ENCODE peak calls at places on chromosomes 13 and 19, in six cellular contexts. D is breast epithelium, W is SK-N-SH, P is endothelial cell of umbilical vein, U is HCT116, C is stomach. G is an unnamed sample.

GRCh38 chr19:1884291-1884718 is 991 bp downstream of the ABHD17A start:
- DNase-seq in D (no peak), W (no peak), P (no peak), U (no peak), C (no peak), G (no peak)

GRCh38 chr13:37914781-37915391 is 45.3 kb upstream of the TRPC4 start:
- DNase-seq in D (no peak), W (no peak), P (peak), U (no peak), C (no peak), G (no peak)

GRCh38 chr19:11380653-11381534 is 3.2 kb downstream of the EPOR start:
- DNase-seq in D (peak), W (peak), P (peak), U (peak), C (peak), G (peak)

GRCh38 chr13:52845334-52845761 is 3.1 kb downstream of the PCDH8 start:
- DNase-seq in D (no peak), W (peak), P (no peak), U (no peak), C (no peak), G (no peak)

GRCh38 chr19:36508325-36508724 is 19.0 kb upstream of the ZNF566 start:
- DNase-seq in D (no peak), W (no peak), P (no peak), U (no peak), C (no peak), G (no peak)

GRCh38 chr19:7605490-7606222 is 10.0 kb downstream of the CAMSAP3 start:
- DNase-seq in D (no peak), W (peak), P (peak), U (peak), C (no peak), G (peak)

GRCh38 chr13:107466326-107466725 is 749.0 kb downstream of the LIG4 start:
- DNase-seq in D (no peak), W (no peak), P (peak), U (no peak), C (no peak), G (no peak)

GRCh38 chr19:56760842-56761241 is 79.7 kb downstream of the PEG3 start:
- DNase-seq in D (no peak), W (no peak), P (no peak), U (no peak), C (no peak), G (no peak)

GRCh38 chr13:31119966-31120733 is 41.6 kb downstream of the HSPH1 start:
- DNase-seq in D (no peak), W (no peak), P (no peak), U (no peak), C (no peak), G (no peak)

GRCh38 chr13:102940143-102940542 is 94.3 kb downstream of the ERCC5 start:
- DNase-seq in D (no peak), W (no peak), P (no peak), U (no peak), C (no peak), G (no peak)

GRCh38 chr19:16375157-16375935 is 50.7 kb downstream of the KLF2 start:
- DNase-seq in D (no peak), W (no peak), P (no peak), U (no peak), C (no peak), G (no peak)

GRCh38 chr13:91601807-91602206 is 203.4 kb downstream of the GPC5 start:
- DNase-seq in D (no peak), W (no peak), P (no peak), U (no peak), C (no peak), G (no peak)

GRCh38 chr19:10194500-10195198 is at the start of gene DNMT1:
- DNase-seq in D (peak), W (peak), P (peak), U (peak), C (peak), G (peak)

GRCh38 chr13:40407567-40407966 is 258.9 kb downstream of the FOXO1 start:
- DNase-seq in D (no peak), W (no peak), P (no peak), U (no peak), C (no peak), G (no peak)

DNA sequence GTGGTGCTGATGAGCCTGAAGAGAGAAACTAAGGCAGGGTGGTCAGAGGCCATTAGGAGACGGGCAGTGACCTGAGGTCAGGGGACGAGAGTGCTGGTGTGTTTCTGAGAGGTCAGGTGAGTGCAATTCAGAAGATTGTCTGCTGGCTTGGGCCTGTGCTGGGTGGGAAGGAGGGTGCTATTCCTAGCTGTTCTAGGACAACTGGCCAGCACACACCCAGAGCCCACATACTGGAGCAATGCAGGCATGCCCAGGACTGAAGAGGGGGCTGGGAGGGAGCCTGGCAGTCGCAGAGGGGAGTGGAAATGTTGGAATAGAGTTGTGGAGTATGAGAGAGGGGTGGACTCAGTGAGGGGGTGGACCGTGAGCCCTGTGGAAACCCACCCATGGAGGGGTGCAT is 16.5 kb downstream of the ARHGEF7 start:
- DNase-seq in D (no peak), W (no peak), P (no peak), U (no peak), C (no peak), G (no peak)
- TF ChIP-seq CTCF in D (no peak), W (no peak), P (no peak), U (no peak), C (no peak), G (no peak)

GRCh38 chr13:114065926-114066774 is 66.3 kb downstream of the RASA3 start:
- DNase-seq in D (no peak), W (no peak), P (no peak), U (no peak), C (no peak), G (no peak)
- TF ChIP-seq POLR2AphosphoS5 in D (no peak), W (no peak), P (no peak), U (no peak), C (no peak), G (no peak)

GRCh38 chr19:33368074-33368864 is 5.2 kb upstream of the CEBPG start:
- DNase-seq in D (no peak), W (no peak), P (no peak), U (no peak), C (no peak), G (no peak)

GRCh38 chr19:33366917-33367316 is 6.6 kb upstream of the CEBPG start:
- DNase-seq in D (no peak), W (no peak), P (no peak), U (no peak), C (no peak), G (no peak)

GRCh38 chr19:33362508-33363228 is 10.8 kb upstream of the CEBPG start:
- DNase-seq in D (no peak), W (no peak), P (no peak), U (no peak), C (no peak), G (no peak)

GRCh38 chr19:33365676-33366075 is 7.8 kb upstream of the CEBPG start:
- DNase-seq in D (no peak), W (no peak), P (no peak), U (no peak), C (no peak), G (no peak)

GRCh38 chr19:33366127-33366526 is 7.4 kb upstream of the CEBPG start:
- DNase-seq in D (no peak), W (no peak), P (no peak), U (no peak), C (no peak), G (no peak)
- H3K4me3 ChIP-seq in D (no peak), W (no peak), P (no peak), U (no peak), C (no peak), G (no peak)

DNA sequence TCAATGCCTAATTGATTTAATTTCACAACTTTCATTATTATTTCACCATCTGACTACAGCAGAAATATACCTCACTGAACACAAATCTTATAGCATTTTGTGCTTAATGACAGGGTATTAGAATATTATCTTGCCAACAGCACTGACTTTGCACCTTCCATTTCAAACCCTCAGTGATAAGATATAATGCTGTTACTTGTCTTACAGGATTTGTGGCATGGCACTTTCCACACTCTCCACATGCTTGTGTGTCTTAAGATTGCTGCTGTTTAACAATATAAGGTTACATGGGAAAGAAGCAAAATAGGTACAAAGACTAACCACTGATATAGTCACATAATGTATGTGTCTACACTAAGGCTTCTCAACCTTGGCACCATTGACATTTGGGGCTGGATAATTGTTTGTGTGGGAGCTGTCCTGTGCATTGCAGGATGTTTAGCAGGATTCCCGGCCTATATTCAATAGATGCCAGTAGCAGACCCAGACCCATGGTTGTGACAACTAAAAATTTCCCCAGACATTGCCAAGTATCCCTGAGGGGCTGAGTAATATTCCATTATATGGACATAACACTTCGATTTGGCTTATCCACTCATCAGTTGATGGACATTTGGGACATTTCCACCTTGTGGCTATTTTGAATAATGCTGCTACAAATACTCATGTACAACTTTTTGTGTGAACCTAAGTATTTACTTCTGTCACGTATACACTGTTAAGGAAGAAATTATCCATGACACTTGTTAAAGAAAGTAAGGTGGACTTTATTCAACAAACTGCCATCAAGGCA is 5.7 kb upstream of the DIAPH3 start:
- DNase-seq in D (no peak), W (no peak), P (no peak), U (no peak), C (no peak), G (no peak)
- TF ChIP-seq CTCF in D (no peak), W (peak), P (no peak), U (no peak), C (no peak), G (no peak)

DNA sequence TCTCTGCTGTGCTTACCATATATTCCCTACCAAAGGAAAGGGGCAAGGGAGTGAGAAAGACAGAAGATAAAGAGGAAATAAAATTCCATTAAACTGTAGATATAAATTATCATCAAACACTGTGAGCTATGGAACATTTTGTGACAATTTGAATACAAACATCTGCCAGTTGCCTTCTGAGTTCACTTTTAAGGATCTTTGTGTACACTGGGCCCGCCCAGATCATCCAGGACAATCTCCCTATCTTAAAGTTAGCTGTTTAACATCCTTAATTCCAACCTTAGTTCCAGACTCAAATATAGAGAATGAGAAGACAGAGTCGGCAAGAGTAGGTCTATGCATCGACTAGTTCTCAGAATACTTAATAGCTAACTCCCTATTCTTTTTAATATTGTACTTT is 122.8 kb downstream of the NUFIP1 start:
- DNase-seq in D (no peak), W (no peak), P (no peak), U (no peak), C (no peak), G (no peak)
- TF ChIP-seq POLR2AphosphoS5 in D (no peak), W (no peak), P (no peak), U (no peak), C (no peak), G (no peak)

GRCh38 chr19:3025516-3025890 is 3.6 kb downstream of the TLE2 start:
- DNase-seq in D (no peak), W (no peak), P (no peak), U (no peak), C (no peak), G (no peak)

GRCh38 chr19:3026768-3027167 is 2.3 kb downstream of the TLE2 start:
- DNase-seq in D (no peak), W (no peak), P (no peak), U (no peak), C (no peak), G (no peak)

GRCh38 chr19:3024870-3025515 is 4.1 kb downstream of the TLE2 start:
- DNase-seq in D (no peak), W (peak), P (no peak), U (no peak), C (no peak), G (no peak)

GRCh38 chr19:3027292-3027691 is 1.8 kb downstream of the TLE2 start:
- DNase-seq in D (no peak), W (no peak), P (no peak), U (no peak), C (no peak), G (no peak)

DNA sequence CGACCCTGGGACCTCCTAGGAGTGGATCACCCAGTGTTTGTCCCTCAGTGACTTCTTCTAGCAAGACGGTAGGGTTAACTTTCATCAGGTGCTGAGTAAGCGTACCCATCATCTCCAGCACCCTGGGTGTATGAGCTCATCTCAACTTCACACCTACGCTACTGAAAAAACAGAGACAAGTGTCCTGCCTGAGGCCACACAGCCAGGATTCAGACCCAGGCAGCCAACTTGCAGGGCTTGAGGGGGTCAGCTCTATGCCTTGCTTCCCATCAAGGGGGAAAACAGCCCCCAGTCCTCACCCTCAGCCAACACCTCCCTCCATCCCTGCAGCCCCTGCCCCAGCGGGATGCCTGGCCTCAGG is 4.6 kb downstream of the TLE2 start:
- DNase-seq in D (no peak), W (no peak), P (no peak), U (no peak), C (no peak), G (no peak)
- H3K4me3 ChIP-seq in D (no peak), W (no peak), P (no peak), U (no peak), C (no peak), G (no peak)

GRCh38 chr13:96968027-96968426 is 26.2 kb downstream of the OXGR1 start:
- DNase-seq in D (no peak), W (no peak), P (no peak), U (no peak), C (no peak), G (no peak)

GRCh38 chr13:96966415-96967102 is 27.7 kb downstream of the OXGR1 start:
- DNase-seq in D (no peak), W (no peak), P (no peak), U (no peak), C (no peak), G (no peak)

GRCh38 chr13:96967248-96967745 is 27.0 kb downstream of the OXGR1 start:
- DNase-seq in D (no peak), W (no peak), P (no peak), U (peak), C (no peak), G (no peak)

GRCh38 chr13:96960379-96960778 is 33.9 kb downstream of the OXGR1 start:
- DNase-seq in D (no peak), W (no peak), P (no peak), U (no peak), C (no peak), G (no peak)

GRCh38 chr13:96963786-96964475 is 30.3 kb downstream of the OXGR1 start:
- DNase-seq in D (no peak), W (no peak), P (no peak), U (no peak), C (no peak), G (no peak)
- TF ChIP-seq CTCF in D (no peak), W (no peak), P (no peak), U (peak), C (no peak), G (no peak)

DNA sequence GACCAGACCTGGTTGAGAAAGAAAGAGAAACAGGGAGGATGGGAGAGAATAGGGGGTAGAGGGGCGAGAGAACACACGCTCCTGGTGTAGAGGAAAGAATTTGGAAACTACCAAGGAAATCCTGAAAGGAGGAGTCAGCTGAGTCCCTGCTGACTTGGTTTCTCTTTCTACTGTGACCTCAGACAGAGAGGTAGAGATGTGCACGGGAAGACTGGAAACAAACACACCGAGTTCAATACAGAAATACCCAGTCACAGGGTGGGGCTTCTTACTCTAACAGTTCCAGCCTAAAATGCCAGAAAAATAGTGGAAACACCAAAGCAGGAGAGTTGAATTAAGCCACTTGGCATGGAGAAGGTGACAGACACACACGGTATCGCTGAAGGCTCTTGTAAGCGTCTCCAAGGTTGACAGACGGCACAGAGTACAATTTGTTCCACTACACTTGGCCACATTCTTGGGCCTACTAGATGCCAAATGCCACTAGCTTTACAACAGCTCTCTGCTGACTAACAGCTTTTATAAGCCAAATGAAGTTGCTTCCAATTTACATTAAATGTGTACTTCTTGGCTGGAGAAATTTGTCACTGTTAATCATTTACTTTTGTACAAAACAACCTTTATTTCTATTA is 28.0 kb downstream of the LATS2 start:
- DNase-seq in D (no peak), W (no peak), P (no peak), U (no peak), C (peak), G (no peak)
- TF ChIP-seq POLR2AphosphoS5 in D (peak), W (no peak), P (no peak), U (no peak), C (peak), G (no peak)

DNA sequence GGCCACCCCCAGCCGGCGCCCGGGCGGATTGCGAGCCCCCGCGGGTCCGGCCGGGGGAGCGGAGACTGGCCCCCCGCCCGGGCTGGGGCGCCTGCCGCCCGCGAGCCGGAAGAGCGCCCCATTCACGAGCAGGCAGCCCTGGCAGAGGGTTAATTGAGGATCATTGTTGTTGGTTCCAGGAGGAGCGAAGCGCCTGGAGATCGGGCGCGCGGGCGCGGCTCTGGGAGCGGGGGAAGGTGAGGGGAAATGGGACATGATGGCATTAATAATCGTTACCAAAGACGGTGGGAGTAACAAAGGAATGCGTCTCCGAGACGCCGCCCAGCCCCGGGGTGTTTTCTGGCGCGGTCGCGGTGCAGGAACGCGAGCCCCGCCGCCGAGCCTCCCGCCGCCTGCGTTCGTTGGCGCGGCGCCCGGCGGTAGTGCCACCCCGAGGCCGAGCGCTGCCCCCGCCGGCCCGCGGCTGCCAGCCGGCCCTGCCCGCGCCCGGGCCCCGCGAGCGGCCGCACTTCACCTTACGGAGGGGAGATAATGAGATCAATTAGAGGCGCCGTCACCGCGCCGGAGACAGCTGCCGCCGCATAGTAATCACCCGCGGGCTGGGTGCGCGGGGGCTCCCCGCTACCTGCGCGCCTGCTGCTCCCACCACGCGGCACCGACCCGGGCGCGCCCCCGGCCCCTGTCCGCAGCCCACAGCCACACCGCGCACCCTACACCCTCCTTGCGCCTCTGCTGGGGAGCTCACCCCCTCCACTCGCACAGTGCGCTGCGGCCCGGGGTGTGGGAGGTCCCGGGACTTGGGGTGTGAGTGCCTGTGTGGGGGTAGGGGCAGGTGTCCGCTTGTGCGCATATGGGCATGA is 2.8 kb downstream of the ZNF536 start:
- DNase-seq in D (no peak), W (peak), P (no peak), U (no peak), C (peak), G (no peak)
- H3K4me3 ChIP-seq in D (peak), W (peak), P (no peak), U (no peak), C (peak), G (no peak)

G was measured in HL-60.